ENCODE peak calls at places on chromosomes 3 and 15, in seven cellular contexts. L is HCT116, Q is SK-N-SH, X is HepG2, H is GM12878, D is K562, U is H1. Z is an unnamed sample.
A peak's percentile ranks its signal among the peaks of the same experiment; 100 is the strongest.

GRCh38 chr3:88291516-88291915 is 141.8 kb downstream of the C3orf38 start:
- DNase-seq in L (no peak), Q (no peak), X (no peak), H (no peak), D (no peak), U (no peak), Z (no peak)

GRCh38 chr3:63228677-63229076 is 49.4 kb upstream of the SYNPR start:
- DNase-seq in L (peak; percentile 16), Q (peak; percentile 33), X (peak; percentile 16), H (no peak), D (peak; percentile 27), U (no peak), Z (peak; percentile 64)

GRCh38 chr3:77161098-77161497 is 121.2 kb downstream of the ROBO2 start:
- DNase-seq in L (no peak), Q (no peak), X (no peak), H (no peak), D (no peak), U (no peak), Z (no peak)

GRCh38 chr15:55319537-55320325 is 709 bp downstream of the PIGB start:
- DNase-seq in L (no peak), Q (no peak), X (no peak), H (peak; percentile 32), D (peak; percentile 59), U (no peak), Z (no peak)

GRCh38 chr15:56428821-56429458 is 36.0 kb downstream of the MNS1 start:
- DNase-seq in L (peak; percentile 10), Q (peak; percentile 21), X (peak; percentile 32), H (peak; percentile 7), D (peak; percentile 10), U (no peak), Z (peak; percentile 36)

GRCh38 chr3:55963611-55964010 is 476.5 kb upstream of the WNT5A start:
- DNase-seq in L (no peak), Q (no peak), X (no peak), H (no peak), D (no peak), U (no peak), Z (no peak)

GRCh38 chr15:64865998-64866520 is 24.3 kb downstream of the PLEKHO2 start:
- DNase-seq in L (no peak), Q (no peak), X (no peak), H (no peak), D (no peak), U (no peak), Z (no peak)

GRCh38 chr3:95280711-95281352 is 1218.0 kb downstream of the NSUN3 start:
- DNase-seq in L (no peak), Q (no peak), X (no peak), H (no peak), D (no peak), U (no peak), Z (no peak)

GRCh38 chr15:39088186-39088585 is 492.7 kb upstream of the THBS1 start:
- DNase-seq in L (no peak), Q (no peak), X (no peak), H (no peak), D (no peak), U (no peak), Z (no peak)

GRCh38 chr15:77311618-77312398 is 108.1 kb downstream of the PEAK1 start:
- DNase-seq in L (no peak), Q (no peak), X (peak; percentile 38), H (no peak), D (no peak), U (no peak), Z (no peak)

GRCh38 chr15:101031203-101031602 is 112.0 kb downstream of the LRRK1 start:
- DNase-seq in L (no peak), Q (no peak), X (no peak), H (no peak), D (no peak), U (peak; percentile 32), Z (no peak)

GRCh38 chr3:136778865-136779264 is 26.7 kb upstream of the STAG1 start:
- DNase-seq in L (no peak), Q (no peak), X (no peak), H (no peak), D (no peak), U (no peak), Z (no peak)

GRCh38 chr3:151468284-151468917 is 7.5 kb upstream of the IGSF10 start:
- DNase-seq in L (peak; percentile 73), Q (peak; percentile 58), X (peak; percentile 63), H (no peak), D (peak; percentile 65), U (peak; percentile 58), Z (peak; percentile 85)

GRCh38 chr15:88220443-88221186 is 35.9 kb downstream of the NTRK3 start:
- DNase-seq in L (no peak), Q (no peak), X (no peak), H (no peak), D (no peak), U (no peak), Z (no peak)

GRCh38 chr15:58724471-58724870 is 25.0 kb downstream of the ADAM10 start:
- DNase-seq in L (no peak), Q (no peak), X (no peak), H (peak; percentile 71), D (no peak), U (no peak), Z (no peak)

GRCh38 chr3:139794469-139795265 is 116.9 kb upstream of the NMNAT3 start:
- DNase-seq in L (no peak), Q (no peak), X (no peak), H (no peak), D (no peak), U (no peak), Z (no peak)

GRCh38 chr3:126537730-126538281 is 13.9 kb downstream of the CHST13 start:
- DNase-seq in L (no peak), Q (no peak), X (no peak), H (no peak), D (no peak), U (no peak), Z (no peak)

GRCh38 chr3:63960048-63960711 is 48.0 kb upstream of the SCAANT1 start:
- DNase-seq in L (peak; percentile 4), Q (no peak), X (no peak), H (no peak), D (peak; percentile 15), U (no peak), Z (peak; percentile 54)

GRCh38 chr3:11705049-11705448 is 61.3 kb upstream of the VGLL4 start:
- DNase-seq in L (no peak), Q (no peak), X (no peak), H (no peak), D (peak; percentile 19), U (peak; percentile 53), Z (no peak)

GRCh38 chr3:32165442-32165841 is 59.0 kb downstream of the GPD1L start:
- DNase-seq in L (no peak), Q (no peak), X (no peak), H (no peak), D (no peak), U (no peak), Z (peak; percentile 14)

GRCh38 chr3:15300318-15301078 is 31.9 kb downstream of the SH3BP5 start:
- DNase-seq in L (peak; percentile 75), Q (no peak), X (no peak), H (no peak), D (no peak), U (no peak), Z (no peak)

GRCh38 chr15:80828796-80829195 is 49.6 kb downstream of the CEMIP start:
- DNase-seq in L (no peak), Q (no peak), X (no peak), H (no peak), D (no peak), U (no peak), Z (no peak)

GRCh38 chr3:180417241-180417640 is 184.7 kb upstream of the TTC14 start:
- DNase-seq in L (no peak), Q (no peak), X (no peak), H (no peak), D (no peak), U (no peak), Z (no peak)

GRCh38 chr3:50089603-50089945 is 855 bp downstream of the RBM5 start:
- DNase-seq in L (no peak), Q (no peak), X (no peak), H (no peak), D (no peak), U (no peak), Z (peak; percentile 5)
- TF ChIP-seq JUND in L (no peak), Q (no peak), X (no peak), H (no peak), D (no peak), U (no peak), Z (no peak)

GRCh38 chr3:105837143-105837740 is 31.6 kb downstream of the CBLB start:
- DNase-seq in L (no peak), Q (no peak), X (no peak), H (peak; percentile 97), D (no peak), U (no peak), Z (no peak)
- TF ChIP-seq JUND in L (no peak), Q (no peak), X (no peak), H (peak; percentile 63), D (no peak), U (no peak), Z (no peak)

GRCh38 chr15:85580914-85581313 is 200.5 kb downstream of the AKAP13 start:
- DNase-seq in L (no peak), Q (no peak), X (no peak), H (no peak), D (no peak), U (no peak), Z (no peak)

GRCh38 chr15:85579011-85579701 is 198.8 kb downstream of the AKAP13 start:
- DNase-seq in L (no peak), Q (no peak), X (no peak), H (no peak), D (no peak), U (no peak), Z (no peak)

GRCh38 chr15:85582076-85582718 is 201.8 kb downstream of the AKAP13 start:
- DNase-seq in L (no peak), Q (no peak), X (no peak), H (peak; percentile 34), D (no peak), U (no peak), Z (no peak)

GRCh38 chr15:85581495-85581894 is 201.1 kb downstream of the AKAP13 start:
- DNase-seq in L (no peak), Q (no peak), X (no peak), H (no peak), D (no peak), U (no peak), Z (no peak)

DNA sequence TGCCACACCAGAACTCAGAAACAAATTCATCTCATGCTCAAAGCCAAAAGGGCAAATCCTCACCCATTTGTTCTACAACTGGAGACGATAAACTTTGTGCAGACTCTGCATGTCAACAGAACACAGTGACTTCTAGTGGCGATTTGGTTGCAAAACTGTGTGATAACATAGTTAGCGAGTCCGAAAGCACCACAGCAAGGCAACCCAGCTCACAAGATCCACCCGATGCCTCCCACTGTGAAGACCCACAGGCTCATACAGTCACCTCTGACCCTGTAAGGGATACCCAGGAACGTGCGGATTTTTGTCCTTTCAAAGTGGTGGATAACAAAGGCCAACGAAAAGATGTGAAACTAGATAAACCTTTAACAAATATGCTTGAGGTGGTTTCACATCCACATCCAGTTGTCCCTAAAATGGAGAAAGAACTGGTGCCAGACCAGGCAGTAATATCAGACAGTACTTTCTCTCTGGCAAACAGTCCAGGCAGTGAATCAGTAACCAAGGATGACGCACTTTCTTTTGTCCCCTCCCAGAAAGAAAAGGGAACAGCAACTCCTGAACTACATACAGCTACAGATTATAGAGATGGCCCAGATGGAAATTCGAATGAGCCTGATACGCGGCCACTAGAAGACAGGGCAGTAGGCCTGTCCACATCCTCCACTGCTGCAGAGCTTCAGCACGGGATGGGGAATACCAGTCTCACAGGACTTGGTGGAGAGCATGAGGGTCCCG is 199.7 kb downstream of the AKAP13 start:
- DNase-seq in L (no peak), Q (no peak), X (no peak), H (no peak), D (no peak), U (no peak), Z (no peak)
- TF ChIP-seq JUND in L (no peak), Q (no peak), X (no peak), H (no peak), D (no peak), U (no peak), Z (no peak)

GRCh38 chr15:91866371-91866905 is 12.9 kb downstream of the SLCO3A1 start:
- DNase-seq in L (no peak), Q (peak; percentile 29), X (no peak), H (no peak), D (no peak), U (no peak), Z (no peak)
- TF ChIP-seq JUND in L (no peak), Q (peak; percentile 65), X (no peak), H (no peak), D (no peak), U (no peak), Z (no peak)